ENCODE peak calls at places on chromosome 10, in eight cellular contexts. E, V, G, H, N, U, W and I are unnamed samples.
A peak's percentile ranks its signal among the peaks of the same experiment; 100 is the strongest.

GRCh38 chr10:78177013-78177370 is 143.3 kb downstream of the RPS24 start:
- DNase-seq in E (no peak), V (no peak), G (no peak), H (no peak), N (no peak), U (peak; percentile 94), W (no peak), I (no peak)

GRCh38 chr10:66783296-66783695 is 142.5 kb upstream of the LRRTM3 start:
- DNase-seq in E (no peak), V (no peak), G (peak; percentile 56), H (no peak), N (no peak), U (no peak), W (no peak), I (no peak)

GRCh38 chr10:13272164-13272571 is 27.7 kb downstream of the PHYH start:
- DNase-seq in E (peak; percentile 89), V (peak; percentile 71), G (peak; percentile 54), H (no peak), N (peak; percentile 68), U (peak; percentile 78), W (peak; percentile 94), I (no peak)

GRCh38 chr10:68251625-68252275 is 19.8 kb upstream of the ATOH7 start:
- DNase-seq in E (no peak), V (no peak), G (no peak), H (no peak), N (no peak), U (no peak), W (no peak), I (no peak)

GRCh38 chr10:31317652-31318381 is 1.2 kb upstream of the ZEB1 start:
- DNase-seq in E (no peak), V (no peak), G (no peak), H (no peak), N (no peak), U (no peak), W (no peak), I (no peak)

GRCh38 chr10:53403688-53404087 is 631.1 kb upstream of the MBL2 start:
- DNase-seq in E (peak; percentile 93), V (peak; percentile 59), G (peak; percentile 1), H (no peak), N (peak; percentile 82), U (peak; percentile 60), W (no peak), I (no peak)

GRCh38 chr10:125057158-125058001 is 103.0 kb downstream of the CTBP2 start:
- DNase-seq in E (no peak), V (peak; percentile 96), G (peak; percentile 99), H (no peak), N (peak; percentile 70), U (peak; percentile 90), W (peak; percentile 20), I (peak; percentile 80)

GRCh38 chr10:102610499-102610898 is 33.8 kb upstream of the TRIM8 start:
- DNase-seq in E (no peak), V (peak; percentile 40), G (no peak), H (no peak), N (peak; percentile 6), U (no peak), W (no peak), I (no peak)

GRCh38 chr10:131429942-131430341 is 118.4 kb upstream of the TCERG1L start:
- DNase-seq in E (no peak), V (peak; percentile 61), G (no peak), H (no peak), N (peak; percentile 36), U (no peak), W (no peak), I (no peak)

GRCh38 chr10:127968659-127969058 is 61.8 kb downstream of the PTPRE start:
- DNase-seq in E (no peak), V (no peak), G (no peak), H (no peak), N (no peak), U (no peak), W (no peak), I (peak; percentile 9)

GRCh38 chr10:71213127-71213616 is 802 bp downstream of the UNC5B start:
- DNase-seq in E (peak; percentile 60), V (peak; percentile 84), G (peak; percentile 84), H (peak; percentile 4), N (peak; percentile 70), U (no peak), W (peak; percentile 20), I (no peak)

GRCh38 chr10:89792187-89792586 is 90.8 kb downstream of the KIF20B start:
- DNase-seq in E (no peak), V (no peak), G (peak; percentile 4), H (no peak), N (no peak), U (no peak), W (no peak), I (no peak)

GRCh38 chr10:3126741-3127342 is 45.7 kb downstream of the PITRM1 start:
- DNase-seq in E (no peak), V (peak; percentile 64), G (no peak), H (no peak), N (peak; percentile 74), U (no peak), W (no peak), I (no peak)

GRCh38 chr10:13877154-13877909 is 290.6 kb downstream of the PRPF18 start:
- DNase-seq in E (peak; percentile 78), V (peak; percentile 84), G (peak; percentile 57), H (no peak), N (no peak), U (no peak), W (no peak), I (no peak)

GRCh38 chr10:6543431-6544005 is 36.6 kb downstream of the PRKCQ start:
- DNase-seq in E (no peak), V (no peak), G (no peak), H (no peak), N (no peak), U (no peak), W (peak; percentile 29), I (no peak)

GRCh38 chr10:74500806-74501205 is 325.6 kb upstream of the KAT6B start:
- DNase-seq in E (no peak), V (no peak), G (peak; percentile 60), H (no peak), N (no peak), U (no peak), W (no peak), I (peak; percentile 72)

GRCh38 chr10:121572857-121573540 is 25.2 kb downstream of the FGFR2 start:
- DNase-seq in E (no peak), V (no peak), G (no peak), H (no peak), N (no peak), U (no peak), W (no peak), I (no peak)

GRCh38 chr10:6958254-6958653 is 378.2 kb upstream of the PRKCQ start:
- DNase-seq in E (no peak), V (no peak), G (no peak), H (no peak), N (no peak), U (no peak), W (peak; percentile 40), I (no peak)

GRCh38 chr10:49115796-49116508 is 630 bp upstream of the VSTM4 start:
- DNase-seq in E (no peak), V (no peak), G (no peak), H (no peak), N (peak; percentile 47), U (no peak), W (no peak), I (no peak)

GRCh38 chr10:14350006-14350405 is 19.3 kb upstream of the FRMD4A start:
- DNase-seq in E (no peak), V (no peak), G (no peak), H (no peak), N (no peak), U (no peak), W (no peak), I (no peak)

GRCh38 chr10:119671381-119671780 is 20.2 kb downstream of the BAG3 start:
- DNase-seq in E (no peak), V (no peak), G (no peak), H (no peak), N (no peak), U (no peak), W (no peak), I (no peak)

GRCh38 chr10:125823663-125824251 is 411 bp downstream of the BCCIP start:
- DNase-seq in E (no peak), V (no peak), G (peak; percentile 1), H (no peak), N (no peak), U (no peak), W (peak; percentile 23), I (no peak)

DNA sequence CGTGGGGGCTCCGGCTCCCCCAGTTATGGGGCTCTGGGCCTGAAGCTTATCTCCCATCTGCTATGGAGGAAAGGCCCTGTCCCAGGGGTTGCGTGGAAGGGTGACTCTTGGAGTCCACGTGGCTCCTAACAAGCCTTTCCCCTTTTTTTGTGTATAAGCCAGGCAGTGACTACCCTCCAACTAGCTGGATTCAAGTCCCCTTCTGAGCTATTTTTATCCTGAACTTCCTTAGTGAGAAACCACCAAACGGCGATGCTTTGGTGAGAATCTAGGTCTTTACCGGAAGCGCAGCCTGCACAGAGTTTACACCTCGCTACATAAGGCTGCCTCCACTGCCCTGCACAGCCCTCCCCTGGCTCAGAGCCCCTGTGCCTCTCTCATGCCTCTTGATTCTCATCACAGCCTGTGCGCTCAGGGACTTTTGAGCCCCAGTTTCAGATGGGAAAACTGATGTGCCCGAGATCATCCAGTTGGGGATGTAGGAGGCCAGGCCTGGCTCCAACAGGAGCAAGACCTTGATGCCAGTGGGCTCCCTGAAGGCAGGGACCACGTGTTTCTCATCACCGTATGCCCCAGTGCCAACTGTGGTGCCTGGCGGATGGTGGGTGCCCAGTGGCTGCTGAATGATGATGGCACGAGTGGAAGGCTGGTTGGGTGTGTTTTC is 102.3 kb upstream of the PPIF start:
- DNase-seq in E (no peak), V (no peak), G (no peak), H (peak; percentile 36), N (no peak), U (no peak), W (peak; percentile 86), I (no peak)
- H3K4me3 ChIP-seq in E (no peak overlapping the region), V (no peak overlapping the region), G (no peak overlapping the region), H (peak overlapping the region; percentile 51), N (peak overlapping the region; percentile 48), U (peak overlapping the region; percentile 62), W (peak overlapping the region; percentile 76), I (no peak overlapping the region)

GRCh38 chr10:35422236-35422635 is 85.9 kb downstream of the CCNY start:
- DNase-seq in E (no peak), V (no peak), G (peak; percentile 27), H (no peak), N (no peak), U (no peak), W (no peak), I (no peak)
- H3K27ac ChIP-seq in E (no peak overlapping the region), V (peak overlapping the region; percentile 78), G (peak overlapping the region; percentile 90), H (no peak overlapping the region), N (peak overlapping the region; percentile 65), U (peak overlapping the region; percentile 48), W (no peak overlapping the region), I (peak overlapping the region; percentile 84)

GRCh38 chr10:110032801-110033723 is 25.3 kb downstream of the ADD3 start:
- DNase-seq in E (peak; percentile 72), V (no peak), G (no peak), H (no peak), N (no peak), U (no peak), W (no peak), I (no peak)
- H3K4me3 ChIP-seq in E (no peak overlapping the region), V (no peak overlapping the region), G (no peak overlapping the region), H (no peak overlapping the region), N (no peak overlapping the region), U (peak overlapping the region; percentile 24), W (no peak overlapping the region), I (no peak overlapping the region)

DNA sequence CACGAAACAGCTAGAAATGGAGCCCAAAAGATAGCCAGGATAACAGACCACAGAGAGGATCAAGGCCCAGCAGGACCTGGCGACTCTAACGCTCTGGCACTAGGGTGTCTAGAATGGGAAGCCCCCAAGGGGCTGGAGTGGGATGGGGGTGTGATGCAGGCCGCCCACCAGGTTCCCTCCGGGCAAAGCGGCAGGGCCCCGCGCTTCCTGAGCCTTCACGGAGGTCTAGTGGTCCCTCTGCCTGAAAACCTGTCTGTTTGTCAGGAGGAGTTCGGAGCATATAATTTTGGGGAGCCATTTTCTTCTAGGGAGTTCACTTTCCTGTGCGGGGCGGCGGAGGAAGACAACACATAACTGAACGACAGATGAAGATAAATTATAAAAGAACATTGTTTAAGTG is 48.2 kb upstream of the FXYD4 start:
- DNase-seq in E (no peak), V (no peak), G (no peak), H (no peak), N (no peak), U (peak; percentile 40), W (no peak), I (no peak)
- H3K27ac ChIP-seq in E (no peak overlapping the region), V (no peak overlapping the region), G (no peak overlapping the region), H (no peak overlapping the region), N (no peak overlapping the region), U (peak overlapping the region; percentile 46), W (no peak overlapping the region), I (no peak overlapping the region)